ENCODE peak calls at places on chromosomes 5 and 9, in nine cellular contexts. H is cardiac muscle cell, J is DND-41, F is aorta, I is kidney, C is ovary, E is OCI-LY7, V is lung, A is adrenal gland. P is an unnamed sample. For H3K4me1, the result is how much of the 10 kb centered on the place peaks cover.

GRCh38 chr5:173761182-173761521 is 127.0 kb upstream of the CPEB4 start:
- DNase-seq in I (no peak), V (no peak), F (no peak), A (no peak), J (no peak), C (no peak), H (no peak), E (no peak), P (no peak)

GRCh38 chr5:128778474-128778873 is 186.8 kb upstream of the SLC27A6 start:
- DNase-seq in E (no peak), F (no peak), H (no peak), J (no peak), C (no peak), A (no peak), V (no peak), I (no peak), P (no peak)

GRCh38 chr5:147708708-147709107 is 73.8 kb downstream of the JAKMIP2 start:
- DNase-seq in H (no peak), J (no peak), I (no peak), E (no peak), V (no peak), C (no peak), A (no peak), F (no peak), P (no peak)

GRCh38 chr9:3498691-3499090 is 27.1 kb downstream of the RFX3 start:
- DNase-seq in V (no peak), E (no peak), I (no peak), J (no peak), C (no peak), A (no peak), H (no peak), F (no peak), P (no peak)

GRCh38 chr5:140986117-140986521 is 19.8 kb downstream of the PCDHAC2 start:
- DNase-seq in H (peak), J (no peak), E (no peak), I (no peak), V (no peak), A (no peak), F (no peak), C (no peak), P (no peak)

GRCh38 chr5:164188733-164189148 is 683.3 kb downstream of the MAT2B start:
- DNase-seq in A (no peak), H (peak), F (no peak), E (no peak), V (no peak), I (no peak), J (no peak), C (no peak), P (no peak)

GRCh38 chr5:127426661-127427060 is 90.8 kb upstream of the PRRC1 start:
- DNase-seq in H (peak), C (no peak), J (no peak), F (no peak), V (no peak), E (no peak), I (no peak), A (no peak), P (no peak)

GRCh38 chr5:149151717-149152116 is 10.4 kb downstream of the ABLIM3 start:
- DNase-seq in A (no peak), I (no peak), E (no peak), H (no peak), J (no peak), V (no peak), F (no peak), C (no peak), P (no peak)

GRCh38 chr5:67094476-67095300 is 101.9 kb downstream of the CD180 start:
- DNase-seq in I (peak), H (peak), V (no peak), E (no peak), F (no peak), C (no peak), A (no peak), J (no peak), P (no peak)

GRCh38 chr5:766666-767431 is 17.7 kb downstream of the ZDHHC11B start:
- DNase-seq in J (no peak), V (peak), C (no peak), E (no peak), H (no peak), I (peak), A (peak), F (peak), P (no peak)

GRCh38 chr9:114852050-114852594 is 46.3 kb upstream of the TNFSF15 start:
- DNase-seq in A (no peak), I (no peak), F (no peak), E (no peak), C (no peak), H (no peak), V (peak), J (no peak), P (no peak)

GRCh38 chr9:90950600-90950999 is 149.0 kb downstream of the SYK start:
- DNase-seq in I (no peak), E (no peak), A (no peak), J (no peak), H (no peak), V (no peak), F (no peak), C (no peak), P (no peak)

GRCh38 chr5:136054133-136054996 is 25.6 kb downstream of the TGFBI start:
- DNase-seq in C (no peak), V (no peak), A (no peak), F (peak), E (no peak), I (no peak), H (no peak), J (no peak), P (no peak)

GRCh38 chr5:60698316-60698715 is 1.6 kb downstream of the DEPDC1B start:
- DNase-seq in J (no peak), H (no peak), V (no peak), C (no peak), A (no peak), I (no peak), F (no peak), E (no peak), P (no peak)
- H3K4me3 ChIP-seq in J (no peak), H (no peak), V (no peak), C (no peak), A (no peak), I (no peak), F (no peak), E (peak), P (no peak)

GRCh38 chr9:37239921-37240320 is 119.5 kb downstream of the ZCCHC7 start:
- DNase-seq in H (no peak), E (no peak), C (no peak), I (no peak), F (no peak), A (no peak), V (no peak), J (no peak), P (no peak)

GRCh38 chr9:37238122-37238521 is 117.7 kb downstream of the ZCCHC7 start:
- DNase-seq in V (no peak), A (no peak), H (no peak), C (no peak), E (no peak), F (no peak), I (no peak), J (no peak), P (no peak)

GRCh38 chr9:37241340-37241739 is 121.0 kb downstream of the ZCCHC7 start:
- DNase-seq in F (no peak), A (no peak), I (no peak), J (no peak), V (no peak), E (no peak), H (no peak), C (no peak), P (no peak)

GRCh38 chr9:37239224-37239859 is 119.0 kb downstream of the ZCCHC7 start:
- DNase-seq in E (no peak), H (no peak), V (no peak), A (no peak), I (no peak), J (no peak), F (no peak), C (no peak), P (no peak)

GRCh38 chr9:37236822-37237221 is 116.4 kb downstream of the ZCCHC7 start:
- DNase-seq in V (no peak), J (no peak), I (no peak), H (no peak), F (no peak), A (no peak), C (no peak), E (no peak), P (no peak)
- H3K27ac ChIP-seq in V (no peak), J (no peak), I (no peak), H (no peak), F (no peak), A (no peak), C (no peak), E (peak), P (no peak)

DNA sequence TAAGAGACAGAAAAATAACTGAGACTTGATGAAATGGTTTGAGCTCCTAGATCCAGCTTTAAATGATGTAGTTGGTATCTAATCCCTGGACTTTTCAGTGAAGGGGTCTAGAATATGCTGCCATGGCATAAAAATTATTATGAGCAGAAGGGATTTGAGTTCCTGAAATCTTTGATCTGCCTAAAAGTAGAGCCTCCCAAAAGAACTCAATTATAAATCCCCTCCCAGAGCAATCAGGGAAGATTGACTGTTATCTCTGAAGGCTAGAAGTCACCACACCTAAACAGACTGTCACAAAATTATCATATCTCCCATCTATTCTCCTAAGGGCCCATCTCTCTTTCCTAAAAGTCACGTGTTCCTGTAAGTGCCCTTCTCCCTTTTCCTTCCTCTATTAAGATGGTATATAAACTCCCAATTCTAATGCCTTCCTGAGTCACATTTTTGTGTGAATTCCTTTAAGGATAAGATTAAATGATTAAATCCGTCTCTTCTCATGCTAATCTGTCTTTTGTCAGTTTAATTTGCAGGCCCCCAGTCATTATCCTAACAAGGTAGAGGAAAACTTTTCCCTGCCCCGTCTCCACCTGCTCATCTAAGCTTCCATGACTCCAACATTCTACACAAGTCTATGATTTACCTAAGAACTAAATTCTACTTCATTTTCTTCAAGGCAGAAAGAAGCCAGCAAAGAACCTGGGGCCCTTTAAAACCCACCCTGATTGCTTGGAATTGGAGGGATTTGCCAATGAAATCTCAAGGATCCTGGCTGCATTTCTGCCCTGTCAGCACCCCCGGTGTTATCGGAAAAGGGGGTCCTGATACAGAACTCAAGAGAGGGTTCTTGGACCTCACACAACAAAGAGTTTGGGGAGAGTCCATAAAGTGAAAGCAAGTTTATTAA is 47.1 kb upstream of the PWWP2A start:
- DNase-seq in C (no peak), V (no peak), I (no peak), E (no peak), A (no peak), H (no peak), J (no peak), F (no peak), P (no peak)
- H3K4me1 ChIP-seq in C (under half), V (under half), I (under half), E (under half), A (under half), H (under half), J (under half), F (under half), P (under half)

GRCh38 chr9:120918931-120919638 is 7.5 kb downstream of the TRAF1 start:
- DNase-seq in H (peak), I (no peak), E (no peak), C (no peak), F (no peak), J (no peak), V (no peak), A (no peak), P (no peak)
- H3K4me3 ChIP-seq in H (no peak), I (no peak), E (no peak), C (no peak), F (no peak), J (no peak), V (no peak), A (no peak), P (peak)

DNA sequence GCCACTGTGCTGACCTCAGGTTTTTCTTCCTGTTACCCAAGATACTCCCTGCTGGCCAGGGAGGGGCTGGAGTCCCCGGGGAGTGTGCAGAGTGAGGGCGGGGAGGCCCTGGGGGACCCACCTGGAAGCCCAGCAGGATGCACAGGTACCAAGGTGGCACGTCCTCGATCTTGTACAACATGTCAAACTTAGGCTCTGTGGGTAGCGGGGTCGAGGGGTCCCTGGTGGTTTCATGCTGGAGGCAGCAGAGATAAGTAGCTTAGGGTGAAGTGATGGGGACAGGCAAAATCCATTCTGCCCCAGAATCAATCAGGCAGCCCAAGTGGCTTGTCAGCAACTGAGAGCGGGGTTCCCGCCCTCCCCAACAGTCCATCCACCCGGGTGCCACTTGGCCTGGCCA is 726 bp downstream of the SLC23A1 start:
- DNase-seq in A (no peak), J (peak), F (peak), I (no peak), H (no peak), C (no peak), E (peak), V (no peak), P (no peak)
- H3K27ac ChIP-seq in A (no peak), J (peak), F (no peak), I (peak), H (peak), C (no peak), E (peak), V (no peak), P (no peak)

GRCh38 chr9:21681641-21682040 is 120.8 kb upstream of the MTAP start:
- DNase-seq in I (no peak), A (no peak), C (no peak), H (no peak), F (no peak), E (no peak), J (no peak), V (no peak), P (no peak)
- H3K4me1 ChIP-seq in I (under half), A (under half), C (under half), H (under half), F (under half), E (under half), J (under half), V (under half), P (under half)

DNA sequence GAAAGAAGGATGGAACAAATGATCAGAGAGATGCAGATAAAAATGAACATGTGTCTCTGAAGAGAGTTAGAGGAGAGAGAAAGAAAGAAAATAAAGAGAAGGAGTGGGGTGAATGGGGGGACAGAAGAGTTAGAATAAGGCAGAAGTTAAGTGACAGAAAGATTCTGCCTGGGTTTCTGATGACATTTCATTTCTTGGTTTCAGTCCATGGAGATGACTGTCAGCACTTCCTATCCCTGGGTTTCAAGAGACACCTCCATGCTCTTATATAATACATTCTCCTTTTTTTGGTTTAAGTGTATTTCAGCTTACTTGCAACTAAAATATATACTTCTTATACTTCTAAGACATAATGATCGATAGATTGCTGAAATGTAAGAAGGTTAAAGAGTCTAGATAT is 213.0 kb upstream of the IL12B start:
- DNase-seq in I (no peak), J (no peak), A (no peak), H (no peak), C (no peak), V (no peak), F (no peak), E (no peak), P (no peak)
- H3K4me3 ChIP-seq in I (no peak), J (no peak), A (no peak), H (no peak), C (no peak), V (no peak), F (no peak), E (no peak), P (no peak)

GRCh38 chr5:14569948-14570691 is 11.5 kb upstream of the OTULINL start:
- DNase-seq in J (no peak), V (no peak), C (no peak), F (no peak), I (no peak), H (no peak), E (no peak), A (no peak), P (no peak)
- H3K27ac ChIP-seq in J (no peak), V (no peak), C (no peak), F (no peak), I (no peak), H (no peak), E (no peak), A (no peak), P (no peak)

GRCh38 chr9:109945571-109945970 is 165.6 kb downstream of the PALM2AKAP2 start:
- DNase-seq in A (no peak), C (no peak), I (no peak), V (no peak), E (no peak), H (no peak), F (no peak), J (no peak), P (no peak)
- H3K4me1 ChIP-seq in A (under half), C (under half), I (under half), V (under half), E (under half), H (under half), F (under half), J (under half), P (under half)

DNA sequence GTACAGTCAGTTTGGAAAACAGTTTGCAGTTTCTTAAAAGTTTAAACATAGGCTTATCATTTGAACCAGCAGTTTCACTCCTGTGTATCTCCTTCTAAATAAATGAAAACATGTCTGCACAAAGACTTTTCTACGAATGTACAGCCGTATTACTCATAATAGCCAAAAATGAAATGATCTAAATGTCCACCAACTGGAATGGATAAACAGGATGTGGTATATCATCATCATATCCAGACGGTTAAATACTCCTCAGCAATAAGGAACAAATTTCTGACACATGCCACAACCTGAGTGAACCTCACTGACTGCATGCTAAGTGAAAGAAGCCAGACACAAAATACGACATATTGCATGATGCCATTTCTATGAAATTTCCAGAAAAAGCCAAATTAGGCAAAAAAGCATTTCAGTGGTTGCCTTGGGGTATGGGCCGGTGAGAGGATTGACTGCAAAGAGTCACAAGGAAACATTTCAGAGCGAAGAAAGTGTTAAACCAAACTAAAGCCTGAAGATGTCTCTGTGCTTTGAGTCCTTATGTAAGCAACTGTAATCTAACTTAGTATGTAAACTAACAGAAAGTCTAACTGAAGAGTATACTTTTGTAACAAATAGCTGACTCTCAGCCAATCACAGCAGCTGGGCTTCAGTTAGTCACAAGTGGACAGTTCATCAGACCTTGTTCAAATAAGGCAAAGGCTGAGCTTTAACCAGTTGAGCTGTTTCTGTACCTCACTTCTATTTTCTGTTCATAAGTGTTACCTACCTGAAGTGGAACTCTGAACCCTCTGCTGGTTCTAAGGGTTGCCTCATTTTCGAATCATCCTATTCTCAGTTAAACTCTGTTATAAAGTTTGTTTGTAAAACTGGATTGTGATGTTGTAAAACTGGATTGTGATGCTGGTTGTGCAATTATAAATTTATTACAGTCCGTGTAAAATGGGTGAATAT is 65.2 kb downstream of the TRIO start:
- DNase-seq in H (no peak), J (no peak), C (no peak), V (no peak), F (no peak), I (no peak), A (no peak), E (peak), P (no peak)
- H3K4me3 ChIP-seq in H (no peak), J (no peak), C (peak), V (no peak), F (no peak), I (no peak), A (no peak), E (peak), P (no peak)

P was measured in CD4-positive, CD25-positive, alpha-beta regulatory T cell.